ENCODE peak calls at places on chromosomes 13 and 19, in nine cellular contexts. H is stimulated activated CD8-positive, alpha-beta memory T cell treated with anti-CD3 and anti-CD28 coated beads, Interleukin-7, amount 100 ng/mL, for 1 hour; Z is brain microvascular endothelial cell; B is AG08396; T is glutamatergic neuron; Q is bronchial epithelial cell; G is myocyte; C is stimulated activated naive CD4-positive, alpha-beta T cell; U is foreskin fibroblast. R is an unnamed sample.
A peak's percentile ranks its signal among the peaks of the same experiment; 100 is the strongest.

GRCh38 chr19:33468361-33469170 is 53.0 kb downstream of the PEPD start:
- DNase-seq in U (peak; percentile 10), G (peak; percentile 42), Q (no peak), Z (no peak), T (peak; percentile 12), B (no peak), C (no peak), H (no peak), R (no peak)

GRCh38 chr19:15449620-15450527 is at the start of gene WIZ:
- DNase-seq in H (peak; percentile 67), G (peak; percentile 72), Z (peak; percentile 70), B (peak; percentile 97), U (peak; percentile 72), T (peak; percentile 89), C (peak; percentile 87), Q (no peak), R (peak; percentile 14)

GRCh38 chr19:47723573-47723923 is 10.3 kb downstream of the EHD2 start:
- DNase-seq in Q (peak; percentile 80), H (no peak), Z (peak; percentile 88), B (no peak), T (no peak), C (no peak), U (peak; percentile 85), G (peak; percentile 75), R (no peak)

GRCh38 chr19:10611907-10612306 is 13.4 kb upstream of the SLC44A2 start:
- DNase-seq in H (no peak), Q (no peak), Z (no peak), B (no peak), T (no peak), C (no peak), G (no peak), U (no peak), R (no peak)

GRCh38 chr19:3073159-3073563 is 10.9 kb upstream of the TLE5 start:
- DNase-seq in U (peak; percentile 46), Q (peak; percentile 46), T (no peak), H (no peak), B (peak; percentile 83), Z (peak; percentile 32), C (no peak), G (peak; percentile 82), R (no peak)

GRCh38 chr13:50127017-50127725 is 111.9 kb downstream of the KCNRG start:
- DNase-seq in B (no peak), C (peak; percentile 43), G (no peak), U (peak; percentile 30), H (no peak), Q (no peak), T (peak; percentile 26), Z (no peak), R (no peak)

GRCh38 chr19:4443188-4443587 is 14.4 kb downstream of the UBXN6 start:
- DNase-seq in C (no peak), Z (no peak), G (no peak), H (no peak), Q (no peak), U (no peak), T (no peak), B (no peak), R (no peak)

GRCh38 chr19:35828694-35829301 is 16.2 kb upstream of the PRODH2 start:
- DNase-seq in B (peak; percentile 78), T (no peak), Q (peak; percentile 35), G (peak; percentile 81), H (peak; percentile 17), C (peak; percentile 36), Z (peak; percentile 52), U (peak; percentile 52), R (no peak)

GRCh38 chr13:114002009-114002544 is 28.2 kb upstream of the C13orf46 start:
- DNase-seq in U (no peak), B (no peak), G (no peak), C (no peak), Z (no peak), Q (no peak), H (no peak), T (no peak), R (no peak)

GRCh38 chr13:33554919-33555791 is 262.8 kb upstream of the RFC3 start:
- DNase-seq in H (no peak), C (no peak), U (no peak), B (no peak), T (no peak), G (peak; percentile 59), Q (no peak), Z (no peak), R (no peak)